ENCODE peak calls at places on chromosome 11, in eight cellular contexts. One of them, this sample, is unnamed.

GRCh38 chr11:116879789-116880402 is 42.5 kb upstream of the APOA1 start:
- DNase-seq in coronary artery: no peak
- DNase-seq in stimulated activated CD8-positive, alpha-beta memory T cell treated with anti-CD3 and anti-CD28 coated beads, Interleukin-15, amount 100 ng/mL, for 24 hours: no peak
- DNase-seq in DND-41: peak
- DNase-seq in activated gamma-delta T cell treated with anti-CD3 and anti-CD28 coated beads, Interleukin-2, amount 50 U/mL, for 16 hours: no peak
- DNase-seq in body of pancreas: no peak
- DNase-seq in NCI-H2029 treated with DMSO at 0.1 percent for 48 hours: peak
- DNase-seq in brain microvascular endothelial cell: peak
- DNase-seq in this sample: peak

GRCh38 chr11:94844031-94844430 is 75.9 kb downstream of the AMOTL1 start:
- DNase-seq in coronary artery: no peak
- DNase-seq in stimulated activated CD8-positive, alpha-beta memory T cell treated with anti-CD3 and anti-CD28 coated beads, Interleukin-15, amount 100 ng/mL, for 24 hours: no peak
- DNase-seq in DND-41: no peak
- DNase-seq in activated gamma-delta T cell treated with anti-CD3 and anti-CD28 coated beads, Interleukin-2, amount 50 U/mL, for 16 hours: no peak
- DNase-seq in body of pancreas: no peak
- DNase-seq in NCI-H2029 treated with DMSO at 0.1 percent for 48 hours: no peak
- DNase-seq in brain microvascular endothelial cell: no peak
- DNase-seq in this sample: no peak

GRCh38 chr11:46710821-46711269 is 8.2 kb upstream of the F2 start:
- DNase-seq in coronary artery: peak
- DNase-seq in stimulated activated CD8-positive, alpha-beta memory T cell treated with anti-CD3 and anti-CD28 coated beads, Interleukin-15, amount 100 ng/mL, for 24 hours: no peak
- DNase-seq in DND-41: no peak
- DNase-seq in activated gamma-delta T cell treated with anti-CD3 and anti-CD28 coated beads, Interleukin-2, amount 50 U/mL, for 16 hours: no peak
- DNase-seq in body of pancreas: no peak
- DNase-seq in NCI-H2029 treated with DMSO at 0.1 percent for 48 hours: no peak
- DNase-seq in brain microvascular endothelial cell: peak
- DNase-seq in this sample: no peak

GRCh38 chr11:34653851-34654490 is 33.1 kb downstream of the EHF start:
- DNase-seq in coronary artery: no peak
- DNase-seq in stimulated activated CD8-positive, alpha-beta memory T cell treated with anti-CD3 and anti-CD28 coated beads, Interleukin-15, amount 100 ng/mL, for 24 hours: no peak
- DNase-seq in DND-41: no peak
- DNase-seq in activated gamma-delta T cell treated with anti-CD3 and anti-CD28 coated beads, Interleukin-2, amount 50 U/mL, for 16 hours: no peak
- DNase-seq in body of pancreas: peak
- DNase-seq in NCI-H2029 treated with DMSO at 0.1 percent for 48 hours: no peak
- DNase-seq in brain microvascular endothelial cell: peak
- DNase-seq in this sample: peak

GRCh38 chr11:79419120-79419519 is 21.7 kb downstream of the TENM4 start:
- DNase-seq in coronary artery: no peak
- DNase-seq in stimulated activated CD8-positive, alpha-beta memory T cell treated with anti-CD3 and anti-CD28 coated beads, Interleukin-15, amount 100 ng/mL, for 24 hours: no peak
- DNase-seq in DND-41: no peak
- DNase-seq in activated gamma-delta T cell treated with anti-CD3 and anti-CD28 coated beads, Interleukin-2, amount 50 U/mL, for 16 hours: no peak
- DNase-seq in body of pancreas: no peak
- DNase-seq in NCI-H2029 treated with DMSO at 0.1 percent for 48 hours: no peak
- DNase-seq in brain microvascular endothelial cell: peak
- DNase-seq in this sample: no peak

GRCh38 chr11:1908579-1908978 is 10.9 kb upstream of the TNNT3 start:
- DNase-seq in coronary artery: no peak
- DNase-seq in stimulated activated CD8-positive, alpha-beta memory T cell treated with anti-CD3 and anti-CD28 coated beads, Interleukin-15, amount 100 ng/mL, for 24 hours: no peak
- DNase-seq in DND-41: no peak
- DNase-seq in activated gamma-delta T cell treated with anti-CD3 and anti-CD28 coated beads, Interleukin-2, amount 50 U/mL, for 16 hours: no peak
- DNase-seq in body of pancreas: no peak
- DNase-seq in NCI-H2029 treated with DMSO at 0.1 percent for 48 hours: no peak
- DNase-seq in brain microvascular endothelial cell: peak
- DNase-seq in this sample: no peak

GRCh38 chr11:73140213-73141030 is 1.7 kb downstream of the FCHSD2 start:
- DNase-seq in coronary artery: no peak
- DNase-seq in stimulated activated CD8-positive, alpha-beta memory T cell treated with anti-CD3 and anti-CD28 coated beads, Interleukin-15, amount 100 ng/mL, for 24 hours: no peak
- DNase-seq in DND-41: peak
- DNase-seq in activated gamma-delta T cell treated with anti-CD3 and anti-CD28 coated beads, Interleukin-2, amount 50 U/mL, for 16 hours: no peak
- DNase-seq in body of pancreas: no peak
- DNase-seq in NCI-H2029 treated with DMSO at 0.1 percent for 48 hours: no peak
- DNase-seq in brain microvascular endothelial cell: peak
- DNase-seq in this sample: peak

GRCh38 chr11:12769834-12770345 is 95.7 kb downstream of the TEAD1 start:
- DNase-seq in coronary artery: no peak
- DNase-seq in stimulated activated CD8-positive, alpha-beta memory T cell treated with anti-CD3 and anti-CD28 coated beads, Interleukin-15, amount 100 ng/mL, for 24 hours: no peak
- DNase-seq in DND-41: no peak
- DNase-seq in activated gamma-delta T cell treated with anti-CD3 and anti-CD28 coated beads, Interleukin-2, amount 50 U/mL, for 16 hours: no peak
- DNase-seq in body of pancreas: no peak
- DNase-seq in NCI-H2029 treated with DMSO at 0.1 percent for 48 hours: no peak
- DNase-seq in brain microvascular endothelial cell: peak
- DNase-seq in this sample: no peak

GRCh38 chr11:119318240-119319135 is 1.6 kb upstream of the MCAM start:
- DNase-seq in coronary artery: peak
- DNase-seq in stimulated activated CD8-positive, alpha-beta memory T cell treated with anti-CD3 and anti-CD28 coated beads, Interleukin-15, amount 100 ng/mL, for 24 hours: no peak
- DNase-seq in DND-41: no peak
- DNase-seq in activated gamma-delta T cell treated with anti-CD3 and anti-CD28 coated beads, Interleukin-2, amount 50 U/mL, for 16 hours: no peak
- DNase-seq in body of pancreas: no peak
- DNase-seq in NCI-H2029 treated with DMSO at 0.1 percent for 48 hours: no peak
- DNase-seq in brain microvascular endothelial cell: peak
- DNase-seq in this sample: peak

This sample was measured in ELF-1.